ENCODE peak calls at places on chromosomes 4 and X, in five cellular contexts. S, K, D, Y and Z are unnamed samples.

GRCh38 chr4:38003628-38004027 is 43.4 kb downstream of the PTTG2 start:
- DNase-seq in K (no peak), S (no peak), Y (no peak), D (no peak), Z (no peak)

GRCh38 chrX:7074135-7074907 is 73.2 kb upstream of the STS start:
- DNase-seq in S (no peak), K (no peak), D (no peak), Y (no peak), Z (no peak)

GRCh38 chr4:136505020-136505419 is 1027.3 kb downstream of the PCDH18 start:
- DNase-seq in Y (no peak), S (no peak), D (no peak), K (peak; percentile 58), Z (no peak)

GRCh38 chrX:41921492-41922124 is 1.7 kb downstream of the CASK start:
- DNase-seq in K (peak; percentile 74), D (peak; percentile 71), S (peak; percentile 27), Y (no peak), Z (no peak)

GRCh38 chrX:150363561-150364346 is 637 bp downstream of the MAMLD1 start:
- DNase-seq in D (peak; percentile 40), Y (peak; percentile 34), K (peak; percentile 44), S (peak; percentile 32), Z (peak; percentile 49)

GRCh38 chr4:12488672-12489071 is 995.5 kb downstream of the RAB28 start:
- DNase-seq in D (no peak), K (no peak), Y (peak; percentile 89), S (no peak), Z (no peak)

GRCh38 chr4:152301381-152301780 is 234.5 kb downstream of the FBXW7 start:
- DNase-seq in Y (no peak), D (no peak), S (no peak), K (no peak), Z (no peak)

GRCh38 chr4:123546123-123546654 is 149.6 kb downstream of the SPRY1 start:
- DNase-seq in D (no peak), Y (no peak), S (no peak), K (no peak), Z (peak; percentile 39)

GRCh38 chr4:15765910-15766703 is 12.0 kb upstream of the CD38 start:
- DNase-seq in S (no peak), K (no peak), Y (no peak), D (no peak), Z (no peak)

GRCh38 chr4:11416071-11416766 is 12.5 kb downstream of the HS3ST1 start:
- DNase-seq in K (no peak), Y (no peak), S (no peak), D (no peak), Z (no peak)

GRCh38 chrX:19964017-19964710 is 26.7 kb downstream of the BCLAF3 start:
- DNase-seq in D (no peak), S (no peak), K (peak; percentile 17), Y (no peak), Z (no peak)

GRCh38 chr4:68245594-68245993 is at the start of gene TMPRSS11B:
- DNase-seq in D (no peak), K (no peak), S (no peak), Y (no peak), Z (no peak)

GRCh38 chr4:8320386-8320750 is 50.8 kb downstream of the HTRA3 start:
- DNase-seq in S (no peak), D (no peak), Y (no peak), K (peak; percentile 41), Z (no peak)

GRCh38 chr4:55729306-55730142 is 90.1 kb upstream of the EXOC1L start:
- DNase-seq in K (no peak), S (no peak), D (no peak), Y (no peak), Z (peak; percentile 12)

GRCh38 chrX:9902651-9903050 is 64.5 kb upstream of the CLDN34 start:
- DNase-seq in K (peak; percentile 87), Y (no peak), D (no peak), S (peak; percentile 18), Z (no peak)

GRCh38 chr4:21470531-21470930 is 478.0 kb downstream of the KCNIP4 start:
- DNase-seq in K (peak; percentile 91), Y (no peak), S (peak; percentile 67), D (peak; percentile 42), Z (peak; percentile 18)

GRCh38 chr4:161650812-161651211 is 513.0 kb downstream of the FSTL5 start:
- DNase-seq in K (no peak), S (no peak), D (no peak), Y (no peak), Z (no peak)

GRCh38 chr4:53902786-53903185 is 161.6 kb downstream of the CHIC2 start:
- DNase-seq in S (no peak), K (peak; percentile 58), Y (no peak), D (no peak), Z (no peak)

GRCh38 chrX:47563801-47564315 is 2.9 kb downstream of the ARAF start:
- DNase-seq in S (no peak), K (no peak), Y (no peak), D (no peak), Z (no peak)

GRCh38 chr4:12041828-12042227 is 613.1 kb upstream of the HS3ST1 start:
- DNase-seq in S (no peak), D (no peak), K (peak; percentile 23), Y (peak; percentile 34), Z (no peak)

GRCh38 chr4:81635747-81636146 is 164.0 kb upstream of the RASGEF1B start:
- DNase-seq in K (no peak), Y (peak; percentile 7), D (no peak), S (no peak), Z (peak; percentile 71)

GRCh38 chrX:119398974-119399771 is at the start of gene SLC25A43:
- DNase-seq in S (no peak), D (peak; percentile 26), K (peak; percentile 31), Y (peak; percentile 40), Z (peak; percentile 33)

GRCh38 chr4:145557720-145558119 is 61.5 kb upstream of the MMAA start:
- DNase-seq in K (peak; percentile 72), Y (peak; percentile 71), S (peak; percentile 73), D (peak; percentile 73), Z (peak; percentile 62)

GRCh38 chr4:47705326-47705981 is 132.4 kb downstream of the CORIN start:
- DNase-seq in D (peak; percentile 9), S (peak; percentile 38), K (peak; percentile 32), Y (peak; percentile 66), Z (no peak)

GRCh38 chrX:120419465-120419864 is 49.6 kb downstream of the LAMP2 start:
- DNase-seq in K (no peak), S (no peak), D (no peak), Y (no peak), Z (no peak)

GRCh38 chr4:9898596-9899345 is 117.3 kb downstream of the DRD5 start:
- DNase-seq in K (peak; percentile 42), D (peak; percentile 21), S (no peak), Y (peak; percentile 79), Z (peak; percentile 18)

GRCh38 chr4:111537861-111538260 is 607.4 kb upstream of the FAM241A start:
- DNase-seq in Y (no peak), S (peak; percentile 28), D (peak; percentile 77), K (no peak), Z (no peak)

GRCh38 chr4:163679189-163679588 is 184.7 kb downstream of the TMA16 start:
- DNase-seq in D (no peak), K (peak; percentile 46), S (no peak), Y (no peak), Z (peak; percentile 6)

GRCh38 chrX:46730765-46731164 is 28.2 kb downstream of the SLC9A7 start:
- DNase-seq in D (no peak), K (no peak), Y (no peak), S (no peak), Z (no peak)

GRCh38 chrX:41085883-41086626 is 810 bp downstream of the USP9X start:
- DNase-seq in Y (peak; percentile 77), S (peak; percentile 54), D (peak; percentile 30), K (peak; percentile 52), Z (peak; percentile 54)

DNA sequence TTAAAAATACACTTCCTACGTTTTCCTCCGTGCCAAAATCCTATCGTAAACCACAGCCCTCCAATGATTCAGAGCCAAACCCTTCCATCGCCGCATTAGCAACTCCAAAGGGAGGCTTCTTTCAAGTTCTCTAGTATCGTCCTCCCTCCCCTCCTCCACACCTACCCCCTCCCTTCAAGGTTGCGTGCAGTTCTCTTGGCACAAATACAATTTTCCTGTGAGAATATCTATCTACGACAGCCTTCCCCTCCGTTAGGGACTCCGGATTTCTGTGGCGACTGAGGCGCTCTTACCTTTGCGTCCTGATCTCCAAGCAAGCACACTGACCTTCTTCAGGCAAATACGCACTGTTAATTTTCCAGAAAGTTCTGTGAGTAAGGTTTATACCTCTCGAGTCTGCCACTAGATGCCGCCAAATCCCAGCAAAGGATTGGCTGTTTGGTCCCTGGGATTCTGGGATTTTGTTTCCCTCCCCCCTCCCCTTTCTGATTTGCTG is 1.2 kb upstream of the MORF4L2 start:
- DNase-seq in K (peak; percentile 83), D (peak; percentile 71), Y (peak; percentile 89), S (peak; percentile 82), Z (peak; percentile 57)
- TF ChIP-seq CTCF in K (peak; percentile 48), D (peak; percentile 71), Y (peak; percentile 61), S (peak; percentile 69), Z (peak; percentile 41)

DNA sequence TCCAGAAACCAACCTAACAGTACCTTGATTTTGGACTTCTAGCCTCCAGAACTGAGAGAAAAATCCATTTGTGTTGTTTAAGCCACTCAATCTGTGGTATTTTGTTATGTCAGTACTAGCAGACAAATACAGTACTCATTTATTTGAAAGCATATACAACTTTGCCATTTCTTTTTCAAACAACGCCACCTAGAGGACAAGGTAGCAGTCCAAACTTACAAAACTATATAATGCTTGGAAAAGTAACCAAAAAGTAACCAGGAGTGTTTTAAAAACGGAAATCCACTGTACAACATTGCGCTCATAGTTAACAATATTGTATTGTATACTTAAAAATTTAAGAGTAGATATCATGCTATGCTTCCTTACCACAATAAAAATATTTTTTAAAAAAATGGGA is 37.0 kb upstream of the FGF13 start:
- DNase-seq in Y (peak; percentile 53), S (peak; percentile 22), D (peak; percentile 18), K (peak; percentile 41), Z (no peak)
- TF ChIP-seq CTCF in Y (peak; percentile 39), S (peak; percentile 47), D (peak; percentile 55), K (peak; percentile 54), Z (peak; percentile 19)

GRCh38 chrX:57155171-57155570 is 18.0 kb upstream of the SPIN2A start:
- DNase-seq in K (no peak), Y (no peak), D (no peak), S (no peak), Z (no peak)

GRCh38 chrX:57156397-57157049 is 19.3 kb upstream of the SPIN2A start:
- DNase-seq in Y (peak; percentile 57), S (peak; percentile 8), K (peak; percentile 51), D (peak; percentile 33), Z (peak; percentile 12)
- TF ChIP-seq CTCF in Y (peak; percentile 40), S (peak; percentile 31), K (peak; percentile 37), D (peak; percentile 51), Z (no peak)

GRCh38 chr4:100581337-100581736 is 63.5 kb upstream of the EMCN start:
- DNase-seq in S (no peak), D (no peak), Y (no peak), K (peak; percentile 77), Z (no peak)

GRCh38 chr4:100574607-100575006 is 56.8 kb upstream of the EMCN start:
- DNase-seq in D (no peak), S (no peak), K (no peak), Y (no peak), Z (no peak)

GRCh38 chr4:100582146-100582545 is 64.3 kb upstream of the EMCN start:
- DNase-seq in K (no peak), Y (peak; percentile 61), S (no peak), D (no peak), Z (no peak)

DNA sequence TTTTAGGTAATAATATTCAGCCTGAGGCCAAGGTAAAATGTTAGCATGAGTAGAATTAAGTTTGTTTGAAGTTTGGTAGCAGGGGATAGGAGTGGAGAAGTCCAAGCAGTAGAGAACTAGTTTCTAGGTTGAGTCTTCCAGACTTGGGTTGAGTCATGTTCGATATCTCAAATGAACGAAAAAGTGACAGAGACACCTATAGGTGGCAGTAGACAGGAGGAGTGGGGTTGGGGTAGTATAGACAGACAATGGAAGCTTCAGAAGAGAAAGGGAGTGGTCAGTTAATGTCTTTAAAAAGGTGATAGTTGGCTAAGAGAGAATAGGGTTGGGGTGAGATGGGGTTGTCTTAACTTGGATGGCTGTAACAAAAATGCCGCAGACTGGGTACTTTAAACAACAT is 58.7 kb upstream of the EMCN start:
- DNase-seq in S (no peak), Y (no peak), D (no peak), K (no peak), Z (no peak)
- TF ChIP-seq CTCF in S (no peak), Y (no peak), D (no peak), K (no peak), Z (no peak)